ENCODE peak calls at places on chromosomes 7 and 10, in five cellular contexts. P is right atrium auricular region; H is CD4-positive, alpha-beta T cell; S is A549; G is psoas muscle. E is an unnamed sample.

GRCh38 chr10:80412521-80412920 is 4.2 kb downstream of the PRXL2A start:
- DNase-seq in P (no peak), H (no peak), S (no peak), G (no peak), E (no peak)

GRCh38 chr10:43218206-43218950 is 48.5 kb downstream of the RASGEF1A start:
- DNase-seq in P (no peak), H (no peak), S (no peak), G (peak), E (peak)

GRCh38 chr10:80166581-80167470 is 34.3 kb downstream of the PLAC9 start:
- DNase-seq in P (no peak), H (no peak), S (no peak), G (no peak), E (no peak)

GRCh38 chr10:122500194-122500593 is 38.8 kb downstream of the HTRA1 start:
- DNase-seq in P (no peak), H (no peak), S (no peak), G (no peak), E (no peak)

GRCh38 chr7:29336851-29337627 is 142.5 kb downstream of the CHN2 start:
- DNase-seq in P (no peak), H (no peak), S (no peak), G (no peak), E (no peak)

GRCh38 chr7:97022451-97023306 is 2.0 kb downstream of the DLX5 start:
- DNase-seq in P (no peak), H (no peak), S (no peak), G (no peak), E (no peak)

GRCh38 chr10:62454696-62455451 is 80.7 kb downstream of the ZNF365 start:
- DNase-seq in P (peak), H (no peak), S (peak), G (peak), E (peak)

GRCh38 chr10:95767884-95768556 is 12.1 kb downstream of the ENTPD1 start:
- DNase-seq in P (no peak), H (no peak), S (no peak), G (peak), E (no peak)

GRCh38 chr10:96834121-96834520 is 2.0 kb downstream of the LCOR start:
- DNase-seq in P (no peak), H (no peak), S (no peak), G (no peak), E (no peak)

GRCh38 chr10:120422459-120422858 is 34.6 kb upstream of the PLPP4 start:
- DNase-seq in P (no peak), H (no peak), S (no peak), G (no peak), E (no peak)

GRCh38 chr10:74150151-74151056 is at the start of gene AP3M1:
- DNase-seq in P (peak), H (peak), S (peak), G (peak), E (peak)

GRCh38 chr7:118003438-118003837 is 130.2 kb upstream of the CTTNBP2 start:
- DNase-seq in P (no peak), H (no peak), S (no peak), G (no peak), E (no peak)

GRCh38 chr10:20682782-20683181 is 214.3 kb downstream of the NEBL start:
- DNase-seq in P (no peak), H (no peak), S (no peak), G (no peak), E (no peak)

GRCh38 chr7:108104324-108104723 is 25.8 kb downstream of the LAMB4 start:
- DNase-seq in P (no peak), H (no peak), S (no peak), G (no peak), E (no peak)

GRCh38 chr10:7121154-7121797 is 289.6 kb downstream of the SFMBT2 start:
- DNase-seq in P (no peak), H (peak), S (peak), G (peak), E (no peak)

GRCh38 chr10:52488606-52489485 is 174.8 kb downstream of the DKK1 start:
- DNase-seq in P (no peak), H (no peak), S (no peak), G (no peak), E (no peak)

GRCh38 chr7:19026888-19027287 is 90.5 kb downstream of the TWIST1 start:
- DNase-seq in P (no peak), H (no peak), S (no peak), G (no peak), E (no peak)

GRCh38 chr7:107995184-107996071 is 7.5 kb downstream of the LAMB1 start:
- DNase-seq in P (no peak), H (no peak), S (peak), G (no peak), E (no peak)

GRCh38 chr10:114356786-114357588 is 47.3 kb downstream of the AFAP1L2 start:
- DNase-seq in P (no peak), H (no peak), S (no peak), G (no peak), E (no peak)

GRCh38 chr10:103803941-103804340 is 51.4 kb downstream of the SH3PXD2A start:
- DNase-seq in P (no peak), H (peak), S (no peak), G (no peak), E (no peak)

GRCh38 chr10:70444613-70445222 is 3.2 kb upstream of the NODAL start:
- DNase-seq in P (no peak), H (no peak), S (no peak), G (no peak), E (no peak)
- H3K27ac ChIP-seq in P (no peak), H (no peak), S (no peak), G (no peak), E (no peak)

GRCh38 chr10:30747633-30748032 is 118.1 kb upstream of the LYZL2 start:
- DNase-seq in P (no peak), H (no peak), S (no peak), G (no peak), E (no peak)

GRCh38 chr10:30743586-30743985 is 114.0 kb upstream of the LYZL2 start:
- DNase-seq in P (no peak), H (no peak), S (no peak), G (no peak), E (no peak)

GRCh38 chr10:30742471-30742870 is 112.9 kb upstream of the LYZL2 start:
- DNase-seq in P (no peak), H (no peak), S (no peak), G (no peak), E (no peak)

GRCh38 chr10:30745953-30746352 is 116.4 kb upstream of the LYZL2 start:
- DNase-seq in P (no peak), H (no peak), S (no peak), G (no peak), E (no peak)

GRCh38 chr10:30744124-30744523 is 114.6 kb upstream of the LYZL2 start:
- DNase-seq in P (no peak), H (no peak), S (no peak), G (no peak), E (no peak)
- H3K27ac ChIP-seq in P (no peak), H (no peak), S (no peak), G (no peak), E (no peak)

GRCh38 chr7:44257213-44257612 is 56.4 kb downstream of the YKT6 start:
- DNase-seq in P (no peak), H (no peak), S (no peak), G (no peak), E (no peak)

GRCh38 chr7:44257618-44258422 is 57.0 kb downstream of the YKT6 start:
- DNase-seq in P (peak), H (peak), S (no peak), G (peak), E (no peak)

GRCh38 chr7:44259547-44260457 is 59.0 kb downstream of the YKT6 start:
- DNase-seq in P (peak), H (no peak), S (no peak), G (peak), E (no peak)

GRCh38 chr7:44258865-44259546 is 58.2 kb downstream of the YKT6 start:
- DNase-seq in P (no peak), H (no peak), S (no peak), G (no peak), E (no peak)

GRCh38 chr7:44258423-44258760 is 57.6 kb downstream of the YKT6 start:
- DNase-seq in P (no peak), H (no peak), S (no peak), G (no peak), E (no peak)
- H3K27ac ChIP-seq in P (peak), H (peak), S (no peak), G (peak), E (no peak)

GRCh38 chr7:114416089-114416990 is 1.7 kb downstream of the FOXP2 start:
- DNase-seq in P (no peak), H (no peak), S (no peak), G (no peak), E (no peak)
- H3K27ac ChIP-seq in P (no peak), H (no peak), S (no peak), G (peak), E (no peak)

GRCh38 chr7:155781433-155781832 is 30.8 kb downstream of the SHH start:
- DNase-seq in P (no peak), H (no peak), S (no peak), G (no peak), E (no peak)
- H3K27ac ChIP-seq in P (no peak), H (no peak), S (no peak), G (no peak), E (no peak)

E was measured in breast epithelium.